ENCODE peak calls at places on chromosomes 6 and 20, in ten cellular contexts. D is choroid plexus epithelial cell; V is left ventricle myocardium inferior; W is SK-N-SH; P is progenitor cell of endocrine pancreas; U is neural crest cell; L is kidney; Y is fibroblast of pulmonary artery; K is AG09319; F is CD8-positive, alpha-beta T cell. X is an unnamed sample.

GRCh38 chr6:27250955-27251671 is 3.6 kb downstream of the PRSS16 start:
- DNase-seq in D (peak), V (no peak), W (peak), P (peak), U (peak), L (peak), Y (peak), K (no peak), F (peak), X (no peak)

GRCh38 chr6:144741659-144742058 is 456.5 kb downstream of the UTRN start:
- DNase-seq in D (no peak), V (no peak), W (no peak), P (no peak), U (no peak), L (no peak), Y (no peak), K (no peak), F (no peak), X (no peak)

GRCh38 chr6:111478749-111479148 is 4.3 kb downstream of the REV3L start:
- DNase-seq in D (peak), V (no peak), W (no peak), P (no peak), U (no peak), L (no peak), Y (peak), K (no peak), F (no peak), X (no peak)

GRCh38 chr20:38450412-38450975 is 15.4 kb upstream of the SNHG17 start:
- DNase-seq in D (no peak), V (no peak), W (no peak), P (no peak), U (no peak), L (no peak), Y (peak), K (no peak), F (no peak), X (no peak)

GRCh38 chr20:46774943-46775560 is 65.6 kb downstream of the SLC2A10 start:
- DNase-seq in D (no peak), V (no peak), W (no peak), P (no peak), U (no peak), L (no peak), Y (no peak), K (no peak), F (no peak), X (no peak)

GRCh38 chr20:11553603-11554002 is 364.1 kb upstream of the BTBD3 start:
- DNase-seq in D (peak), V (no peak), W (no peak), P (no peak), U (no peak), L (no peak), Y (peak), K (no peak), F (no peak), X (no peak)

GRCh38 chr6:118813795-118814194 is 80.2 kb upstream of the ASF1A start:
- DNase-seq in D (peak), V (no peak), W (no peak), P (no peak), U (no peak), L (no peak), Y (peak), K (no peak), F (no peak), X (no peak)

GRCh38 chr20:4603724-4604123 is 118.0 kb upstream of the PRND start:
- DNase-seq in D (peak), V (no peak), W (no peak), P (no peak), U (no peak), L (no peak), Y (no peak), K (no peak), F (no peak), X (no peak)

GRCh38 chr6:17506962-17507361 is 93.1 kb upstream of the FAM8A1 start:
- DNase-seq in D (no peak), V (no peak), W (no peak), P (no peak), U (no peak), L (no peak), Y (peak), K (no peak), F (no peak), X (no peak)

GRCh38 chr6:17504005-17504404 is 96.1 kb upstream of the FAM8A1 start:
- DNase-seq in D (no peak), V (no peak), W (no peak), P (no peak), U (no peak), L (no peak), Y (no peak), K (no peak), F (no peak), X (no peak)

GRCh38 chr6:17506531-17506930 is 93.6 kb upstream of the FAM8A1 start:
- DNase-seq in D (no peak), V (no peak), W (no peak), P (no peak), U (no peak), L (no peak), Y (peak), K (no peak), F (no peak), X (no peak)

GRCh38 chr6:17505767-17506280 is 94.3 kb upstream of the FAM8A1 start:
- DNase-seq in D (peak), V (no peak), W (no peak), P (no peak), U (no peak), L (no peak), Y (peak), K (peak), F (no peak), X (no peak)

GRCh38 chr6:17505062-17505476 is 95.0 kb upstream of the FAM8A1 start:
- DNase-seq in D (peak), V (no peak), W (peak), P (no peak), U (no peak), L (no peak), Y (peak), K (no peak), F (no peak), X (no peak)
- TF ChIP-seq CTCF in D (peak), V (peak), W (peak), P (peak), U (peak), L (no peak), Y (peak), K (peak), F (no peak), X (no peak)

GRCh38 chr20:25540273-25540672 is 45.1 kb downstream of the NINL start:
- DNase-seq in D (no peak), V (peak), W (no peak), P (no peak), U (no peak), L (no peak), Y (peak), K (no peak), F (no peak), X (no peak)
- TF ChIP-seq CTCF in D (peak), V (peak), W (peak), P (peak), U (peak), L (peak), Y (peak), K (peak), F (no peak), X (no peak)

DNA sequence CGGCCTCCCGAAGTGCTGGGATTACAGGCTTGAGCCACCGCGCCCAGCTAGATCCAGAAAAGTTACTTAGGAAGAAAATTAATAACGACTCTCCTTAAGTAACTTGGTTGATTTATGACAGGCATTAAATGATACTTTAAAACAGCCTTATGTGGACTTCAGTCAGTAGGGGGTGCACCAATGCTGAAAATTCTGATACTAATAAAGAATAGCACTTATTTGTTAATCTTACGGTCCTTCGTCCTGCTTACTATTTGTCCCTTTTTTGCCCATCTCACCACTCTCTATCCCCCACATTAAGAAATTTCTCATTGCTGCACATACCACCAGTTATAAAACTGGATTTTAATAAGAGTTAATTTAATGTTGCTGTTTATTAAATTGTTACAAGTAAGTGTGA is 12.7 kb upstream of the PRELID3B start:
- DNase-seq in D (peak), V (no peak), W (no peak), P (no peak), U (no peak), L (no peak), Y (peak), K (no peak), F (no peak), X (no peak)
- TF ChIP-seq CTCF in D (peak), V (peak), W (peak), P (no peak), U (peak), L (no peak), Y (peak), K (peak), F (peak), X (no peak)

DNA sequence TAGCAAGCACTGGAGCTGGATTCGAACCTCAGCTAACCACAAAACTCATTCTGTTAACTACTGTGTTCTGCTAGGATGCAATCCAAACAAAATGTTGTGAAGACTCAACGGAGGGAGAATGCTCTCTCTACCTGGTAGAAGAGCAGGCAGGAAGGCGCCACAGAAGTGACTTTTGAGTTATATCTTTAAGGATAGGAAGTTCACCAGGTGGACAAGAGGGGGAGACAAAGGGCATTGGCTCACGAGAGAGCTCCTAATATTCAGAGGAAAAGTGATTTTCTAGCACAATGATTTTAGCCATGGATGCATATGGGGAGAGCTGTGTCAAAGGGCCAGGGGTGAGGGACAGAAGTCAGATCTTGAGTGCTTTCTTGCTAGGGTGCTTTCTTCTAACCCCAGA is 108.4 kb upstream of the MAFB start:
- DNase-seq in D (peak), V (no peak), W (no peak), P (no peak), U (no peak), L (no peak), Y (peak), K (peak), F (no peak), X (no peak)
- TF ChIP-seq CTCF in D (peak), V (peak), W (peak), P (peak), U (peak), L (peak), Y (peak), K (peak), F (peak), X (no peak)

GRCh38 chr6:43974643-43975235 is 152.5 kb downstream of the MRPL14 start:
- DNase-seq in D (no peak), V (no peak), W (no peak), P (no peak), U (no peak), L (no peak), Y (no peak), K (no peak), F (no peak), X (no peak)
- TF ChIP-seq CTCF in D (no peak), V (no peak), W (no peak), P (no peak), U (no peak), L (no peak), Y (no peak), K (no peak), F (no peak), X (no peak)

GRCh38 chr6:99296261-99296660 is 53.2 kb downstream of the FAXC start:
- DNase-seq in D (no peak), V (no peak), W (no peak), P (no peak), U (no peak), L (no peak), Y (no peak), K (no peak), F (no peak), X (no peak)
- TF ChIP-seq CTCF in D (no peak), V (no peak), W (no peak), P (no peak), U (no peak), L (no peak), Y (no peak), K (no peak), F (no peak), X (no peak)

GRCh38 chr6:169072127-169073042 is 181.3 kb downstream of the THBS2 start:
- DNase-seq in D (no peak), V (no peak), W (no peak), P (no peak), U (no peak), L (no peak), Y (no peak), K (no peak), F (no peak), X (no peak)

GRCh38 chr6:169069361-169069760 is 184.3 kb downstream of the THBS2 start:
- DNase-seq in D (no peak), V (no peak), W (no peak), P (no peak), U (no peak), L (no peak), Y (no peak), K (no peak), F (no peak), X (no peak)

GRCh38 chr6:169071394-169071793 is 182.3 kb downstream of the THBS2 start:
- DNase-seq in D (peak), V (no peak), W (no peak), P (no peak), U (no peak), L (no peak), Y (no peak), K (no peak), F (no peak), X (no peak)

GRCh38 chr6:169073311-169073710 is 180.3 kb downstream of the THBS2 start:
- DNase-seq in D (peak), V (no peak), W (no peak), P (no peak), U (no peak), L (no peak), Y (peak), K (peak), F (no peak), X (no peak)

DNA sequence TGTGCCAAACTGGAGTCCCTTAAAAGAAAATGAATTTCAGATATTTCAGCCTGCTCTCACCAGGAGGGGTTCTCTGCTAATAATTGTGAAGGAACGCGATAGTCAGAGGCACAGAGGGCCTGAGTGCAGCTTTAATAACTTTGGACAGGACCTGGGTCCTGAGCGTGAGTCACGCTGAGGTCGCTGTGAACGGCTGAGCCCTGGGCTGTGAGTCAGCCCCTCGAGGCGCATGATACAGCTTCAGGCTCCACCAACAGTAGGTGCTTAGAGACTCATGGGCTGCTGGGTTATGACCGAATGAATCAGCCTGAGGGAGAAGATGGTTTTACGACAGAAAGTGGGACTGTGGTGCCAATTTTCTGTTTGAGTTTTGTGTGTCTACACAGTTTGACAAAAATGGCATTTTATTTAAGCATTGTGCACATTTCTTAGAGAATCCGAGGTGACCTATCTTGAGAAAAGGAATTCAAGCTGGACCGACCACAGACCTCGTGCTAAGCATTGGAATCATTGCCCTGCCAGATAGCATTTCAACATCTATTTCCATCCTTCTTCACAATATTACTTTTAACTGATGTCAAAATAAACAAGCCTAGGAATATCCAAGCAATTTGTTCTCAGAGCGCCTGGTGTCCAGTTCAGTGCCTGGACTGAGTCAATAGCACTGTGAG is 183.0 kb downstream of the THBS2 start:
- DNase-seq in D (peak), V (peak), W (no peak), P (no peak), U (no peak), L (peak), Y (peak), K (peak), F (no peak), X (no peak)
- TF ChIP-seq CTCF in D (peak), V (no peak), W (peak), P (no peak), U (no peak), L (no peak), Y (peak), K (peak), F (no peak), X (no peak)

DNA sequence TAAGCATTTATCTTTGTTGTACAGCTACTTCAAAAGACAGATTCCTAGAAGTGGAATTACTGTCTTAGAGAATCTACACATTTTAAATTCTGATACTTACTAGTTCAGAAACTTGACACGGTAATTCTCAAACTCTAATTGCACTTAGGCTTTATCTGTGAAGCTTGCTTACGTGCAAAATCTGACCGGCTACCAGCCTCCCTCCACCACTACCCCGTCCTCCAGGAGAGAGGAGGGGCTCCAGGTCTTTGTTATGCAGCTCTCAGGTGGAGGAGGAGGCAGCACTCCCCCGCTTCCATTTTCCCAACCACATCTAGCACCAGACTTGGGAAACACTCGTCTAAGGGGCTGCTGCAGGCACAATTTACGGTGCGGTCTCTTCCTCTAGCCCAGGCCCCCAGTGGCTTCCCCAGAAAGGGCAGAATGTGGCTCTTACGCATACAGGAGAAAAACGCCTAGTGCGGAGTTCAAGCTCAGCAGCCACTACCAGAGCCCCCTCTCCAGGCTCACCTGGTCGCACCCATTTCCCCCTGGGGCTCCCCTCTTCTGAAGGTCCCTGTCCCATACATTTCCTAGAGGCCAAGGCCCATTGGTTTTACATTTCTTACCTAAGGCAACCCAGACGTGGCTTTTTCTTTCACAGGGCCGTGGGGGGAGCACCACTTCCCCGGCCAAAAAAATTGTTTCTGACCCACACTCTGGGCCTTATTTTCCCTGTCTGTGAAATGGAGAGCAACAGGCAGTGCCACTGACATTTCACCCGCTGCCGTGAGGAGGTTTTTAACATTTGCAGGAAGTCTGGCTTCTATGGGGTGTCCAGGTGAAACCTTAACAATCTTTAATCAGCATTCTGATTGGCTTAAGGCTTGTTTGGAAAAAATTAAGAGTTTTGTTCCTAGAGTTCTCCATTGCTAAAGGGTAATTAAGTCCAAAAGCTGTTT is 1.6 kb upstream of the TGIF2 start:
- DNase-seq in D (no peak), V (no peak), W (no peak), P (peak), U (no peak), L (no peak), Y (no peak), K (no peak), F (no peak), X (no peak)
- TF ChIP-seq CTCF in D (no peak), V (no peak), W (no peak), P (no peak), U (no peak), L (no peak), Y (no peak), K (no peak), F (no peak), X (no peak)

GRCh38 chr6:16764188-16764950 is 3.1 kb upstream of the ATXN1 start:
- DNase-seq in D (peak), V (no peak), W (peak), P (no peak), U (no peak), L (no peak), Y (peak), K (no peak), F (no peak), X (no peak)
- TF ChIP-seq CTCF in D (peak), V (peak), W (peak), P (peak), U (peak), L (peak), Y (peak), K (peak), F (peak), X (no peak)

GRCh38 chr6:7111095-7111690 is 3.4 kb downstream of the RREB1 start:
- DNase-seq in D (no peak), V (no peak), W (no peak), P (no peak), U (no peak), L (no peak), Y (no peak), K (no peak), F (no peak), X (no peak)
- TF ChIP-seq CTCF in D (no peak), V (no peak), W (no peak), P (no peak), U (no peak), L (no peak), Y (no peak), K (no peak), F (no peak), X (no peak)

X was measured in omental fat pad.